ENCODE peak calls at places on chromosomes 2 and 18, in four cellular contexts. One of them, this sample, is unnamed.

GRCh38 chr2:160278101-160278888 is 78.2 kb upstream of the ITGB6 start:
- DNase-seq in K562: no peak
- DNase-seq in HEK293T: no peak
- DNase-seq in WTC11: no peak
- DNase-seq in this sample: no peak

GRCh38 chr2:26768759-26769500 is 4.8 kb downstream of the SLC35F6 start:
- DNase-seq in WTC11: no peak
- DNase-seq in K562: peak; percentile 86
- DNase-seq in HEK293T: no peak
- DNase-seq in this sample: no peak

GRCh38 chr2:65017335-65017734 is 28.1 kb downstream of the SLC1A4 start:
- DNase-seq in HEK293T: no peak
- DNase-seq in WTC11: no peak
- DNase-seq in K562: peak; percentile 22
- DNase-seq in this sample: no peak

GRCh38 chr18:12251311-12251710 is 2.9 kb upstream of the CIDEA start:
- DNase-seq in K562: no peak
- DNase-seq in WTC11: no peak
- DNase-seq in HEK293T: no peak
- DNase-seq in this sample: no peak

GRCh38 chr2:239444626-239445625 is 44.1 kb upstream of the HDAC4 start:
- DNase-seq in WTC11: no peak
- DNase-seq in HEK293T: no peak
- DNase-seq in K562: no peak
- DNase-seq in this sample: peak; percentile 94

GRCh38 chr2:179348921-179349320 is 84.3 kb upstream of the SESTD1 start:
- DNase-seq in K562: no peak
- DNase-seq in HEK293T: no peak
- DNase-seq in WTC11: no peak
- DNase-seq in this sample: no peak

GRCh38 chr2:38142627-38143026 is 66.7 kb upstream of the CYP1B1 start:
- DNase-seq in WTC11: no peak
- DNase-seq in HEK293T: no peak
- DNase-seq in K562: no peak
- DNase-seq in this sample: no peak

GRCh38 chr2:27952070-27952469 is 61.5 kb downstream of the BABAM2 start:
- DNase-seq in WTC11: no peak
- DNase-seq in HEK293T: no peak
- DNase-seq in K562: no peak
- DNase-seq in this sample: no peak

GRCh38 chr2:99682280-99683060 is 192.7 kb upstream of the REV1 start:
- DNase-seq in K562: no peak
- DNase-seq in WTC11: no peak
- DNase-seq in HEK293T: no peak
- DNase-seq in this sample: no peak

GRCh38 chr2:212228651-212229253 is 309.9 kb downstream of the ERBB4 start:
- DNase-seq in WTC11: no peak
- DNase-seq in HEK293T: no peak
- DNase-seq in K562: no peak
- DNase-seq in this sample: no peak

GRCh38 chr2:182144780-182145170 is 159.1 kb downstream of the PPP1R1C start:
- DNase-seq in HEK293T: peak; percentile 12
- DNase-seq in WTC11: no peak
- DNase-seq in K562: no peak
- DNase-seq in this sample: no peak

GRCh38 chr2:106159867-106160785 is 34.0 kb downstream of the UXS1 start:
- DNase-seq in K562: no peak
- DNase-seq in HEK293T: no peak
- DNase-seq in WTC11: no peak
- DNase-seq in this sample: no peak

GRCh38 chr2:222470802-222471468 is 46.6 kb downstream of the SGPP2 start:
- DNase-seq in HEK293T: no peak
- DNase-seq in K562: no peak
- DNase-seq in WTC11: no peak
- DNase-seq in this sample: no peak

GRCh38 chr2:15359716-15360531 is 201.2 kb downstream of the NBAS start:
- DNase-seq in HEK293T: no peak
- DNase-seq in K562: no peak
- DNase-seq in WTC11: no peak
- DNase-seq in this sample: peak; percentile 80

GRCh38 chr18:68489018-68489792 is 225.7 kb downstream of the TMX3 start:
- DNase-seq in HEK293T: no peak
- DNase-seq in WTC11: peak; percentile 24
- DNase-seq in K562: no peak
- DNase-seq in this sample: no peak

GRCh38 chr2:96158554-96158940 is 13.3 kb upstream of the DUSP2 start:
- DNase-seq in WTC11: no peak
- DNase-seq in HEK293T: no peak
- DNase-seq in K562: no peak
- DNase-seq in this sample: no peak

GRCh38 chr2:238094438-238095022 is 5.6 kb upstream of the ESPNL start:
- DNase-seq in WTC11: no peak
- DNase-seq in K562: no peak
- DNase-seq in HEK293T: no peak
- DNase-seq in this sample: no peak

GRCh38 chr2:240933966-240934700 is 28.0 kb downstream of the CROCC2 start:
- DNase-seq in K562: no peak
- DNase-seq in WTC11: peak; percentile 9
- DNase-seq in HEK293T: no peak
- DNase-seq in this sample: no peak

GRCh38 chr2:241017228-241017940 is 19.0 kb downstream of the SNED1 start:
- DNase-seq in HEK293T: no peak
- DNase-seq in WTC11: no peak
- DNase-seq in K562: no peak
- DNase-seq in this sample: no peak

GRCh38 chr18:47771922-47772321 is 158.5 kb downstream of the SMAD2 start:
- DNase-seq in K562: no peak
- DNase-seq in WTC11: no peak
- DNase-seq in HEK293T: no peak
- DNase-seq in this sample: no peak

GRCh38 chr2:88471083-88471942 is 18.8 kb upstream of the FOXI3 start:
- DNase-seq in K562: no peak
- DNase-seq in HEK293T: no peak
- DNase-seq in WTC11: no peak
- DNase-seq in this sample: no peak

GRCh38 chr2:75246441-75247167 is 47.3 kb upstream of the TACR1 start:
- DNase-seq in HEK293T: no peak
- DNase-seq in K562: no peak
- DNase-seq in WTC11: no peak
- DNase-seq in this sample: no peak

GRCh38 chr2:190261851-190262250 is 57.8 kb downstream of the HIBCH start:
- DNase-seq in HEK293T: no peak
- DNase-seq in WTC11: no peak
- DNase-seq in K562: peak; percentile 9
- DNase-seq in this sample: no peak

GRCh38 chr18:13570856-13571495 is 155.4 kb downstream of the FAM210A start:
- DNase-seq in HEK293T: no peak
- DNase-seq in WTC11: no peak
- DNase-seq in K562: no peak
- DNase-seq in this sample: no peak

GRCh38 chr2:1070601-1071000 is 120.0 kb downstream of the SNTG2 start:
- DNase-seq in K562: no peak
- DNase-seq in WTC11: no peak
- DNase-seq in HEK293T: peak; percentile 20
- DNase-seq in this sample: no peak

GRCh38 chr2:202418511-202418910 is 42.4 kb downstream of the BMPR2 start:
- DNase-seq in WTC11: no peak
- DNase-seq in HEK293T: no peak
- DNase-seq in K562: no peak
- DNase-seq in this sample: no peak

GRCh38 chr2:53969285-53970094 is 1.3 kb downstream of the PSME4 start:
- DNase-seq in HEK293T: peak; percentile 20
- DNase-seq in WTC11: no peak
- DNase-seq in K562: peak; percentile 57
- DNase-seq in this sample: peak; percentile 95

GRCh38 chr2:5981241-5982055 is 289.3 kb downstream of the SOX11 start:
- DNase-seq in WTC11: no peak
- DNase-seq in HEK293T: no peak
- DNase-seq in K562: no peak
- DNase-seq in this sample: no peak

GRCh38 chr2:207819839-207820784 is 50.4 kb upstream of the FZD5 start:
- DNase-seq in WTC11: no peak
- DNase-seq in HEK293T: no peak
- DNase-seq in K562: no peak
- DNase-seq in this sample: peak; percentile 97

GRCh38 chr2:233225230-233226068 is 26.0 kb upstream of the ATG16L1 start:
- DNase-seq in HEK293T: no peak
- DNase-seq in WTC11: no peak
- DNase-seq in K562: peak; percentile 37
- DNase-seq in this sample: no peak

DNA sequence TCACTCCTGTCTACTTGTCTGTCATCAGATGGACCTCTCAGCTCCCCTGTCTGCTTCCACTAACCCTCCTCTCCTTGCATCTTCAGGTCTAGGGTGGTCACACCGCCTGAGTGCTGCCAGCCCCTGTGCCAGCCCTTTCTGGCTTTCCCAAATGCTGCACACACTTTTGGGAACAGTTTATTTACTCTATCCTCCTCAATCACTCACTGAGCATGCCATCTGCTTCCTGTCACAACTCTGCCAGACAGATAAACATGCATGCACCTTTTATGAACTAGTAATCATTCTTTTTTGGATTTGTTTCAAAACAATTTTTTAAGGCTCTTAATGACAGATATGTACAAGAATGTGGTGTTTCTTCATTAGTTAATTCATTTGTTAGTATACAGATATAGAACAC is 56.3 kb upstream of the CCDC195 start:
- DNase-seq in HEK293T: no peak
- DNase-seq in K562: no peak
- DNase-seq in WTC11: no peak
- DNase-seq in this sample: no peak
- TF ChIP-seq ELF4 in HEK293T: no peak
- TF ChIP-seq ELF4 in K562: no peak
- TF ChIP-seq ELF4 in WTC11: no peak
- TF ChIP-seq ELF4 in this sample: no peak

GRCh38 chr2:47521666-47522285 is 118.8 kb downstream of the MSH2 start:
- DNase-seq in K562: no peak
- DNase-seq in HEK293T: no peak
- DNase-seq in WTC11: no peak
- DNase-seq in this sample: no peak

GRCh38 chr2:47519147-47519537 is 116.2 kb downstream of the MSH2 start:
- DNase-seq in HEK293T: no peak
- DNase-seq in K562: no peak
- DNase-seq in WTC11: no peak
- DNase-seq in this sample: no peak

GRCh38 chr2:47519604-47520301 is 116.8 kb downstream of the MSH2 start:
- DNase-seq in WTC11: no peak
- DNase-seq in HEK293T: no peak
- DNase-seq in K562: no peak
- DNase-seq in this sample: no peak

GRCh38 chr2:47520302-47520630 is 117.3 kb downstream of the MSH2 start:
- DNase-seq in HEK293T: no peak
- DNase-seq in K562: no peak
- DNase-seq in WTC11: no peak
- DNase-seq in this sample: no peak

DNA sequence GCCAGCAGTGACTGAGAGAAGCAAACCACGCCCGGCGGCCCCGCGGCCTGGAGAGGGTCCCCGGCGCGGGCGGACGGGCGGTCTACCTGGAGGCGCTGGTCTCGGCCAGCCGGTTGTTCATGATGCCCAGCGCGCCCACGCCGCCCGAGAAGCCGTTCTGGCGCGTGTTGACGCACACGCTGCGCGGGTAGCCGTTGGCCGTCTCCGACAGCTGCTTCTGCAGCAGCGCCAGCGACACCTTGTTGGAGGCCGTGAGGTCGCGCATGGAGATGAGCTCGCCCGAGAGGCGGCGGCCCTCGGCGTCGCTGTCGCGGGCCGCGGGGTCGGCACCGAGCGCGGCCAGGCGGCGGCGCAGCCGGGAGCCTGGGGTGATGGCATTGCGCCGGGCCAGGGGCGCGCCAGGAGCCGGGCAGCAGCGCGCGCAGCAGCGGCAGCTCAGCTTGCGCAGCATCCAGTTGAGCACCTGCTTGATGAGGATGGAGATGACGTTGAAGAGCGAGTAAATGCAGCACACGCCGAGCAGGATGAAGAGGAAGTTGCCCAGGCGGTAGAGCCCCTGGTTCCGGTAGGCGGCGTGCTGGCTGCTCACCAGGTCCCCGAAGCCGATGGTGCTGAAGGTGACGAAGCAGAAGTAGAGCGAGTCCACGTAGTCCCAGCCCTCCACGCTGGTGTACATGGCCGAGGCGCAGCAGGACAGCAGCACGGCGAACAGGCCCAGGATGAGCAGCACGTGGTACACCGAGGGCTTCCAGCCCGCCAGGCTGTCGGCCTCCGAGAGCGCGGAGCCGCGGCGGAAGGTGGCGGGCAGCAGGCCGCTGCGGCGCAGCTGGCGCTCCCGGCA is 118.1 kb downstream of the MSH2 start:
- DNase-seq in WTC11: peak; percentile 62
- DNase-seq in K562: no peak
- DNase-seq in HEK293T: no peak
- DNase-seq in this sample: no peak
- TF ChIP-seq ELF4 in WTC11: no peak
- TF ChIP-seq ELF4 in K562: no peak
- TF ChIP-seq ELF4 in HEK293T: no peak
- TF ChIP-seq ELF4 in this sample: no peak

GRCh38 chr2:3207091-3207491 is 170.5 kb downstream of the EIPR1 start:
- DNase-seq in K562: no peak
- DNase-seq in WTC11: no peak
- DNase-seq in HEK293T: no peak
- DNase-seq in this sample: no peak
- TF ChIP-seq ELF4 in K562: no peak
- TF ChIP-seq ELF4 in WTC11: no peak
- TF ChIP-seq ELF4 in HEK293T: no peak
- TF ChIP-seq ELF4 in this sample: no peak

GRCh38 chr18:37565985-37566478 is 434 bp upstream of the CELF4 start:
- DNase-seq in WTC11: peak; percentile 67
- DNase-seq in K562: no peak
- DNase-seq in HEK293T: peak; percentile 93
- DNase-seq in this sample: no peak
- TF ChIP-seq ELF4 in WTC11: no peak
- TF ChIP-seq ELF4 in K562: no peak
- TF ChIP-seq ELF4 in HEK293T: no peak
- TF ChIP-seq ELF4 in this sample: no peak

GRCh38 chr18:50142441-50143120 is 52.4 kb downstream of the MYO5B start:
- DNase-seq in K562: no peak
- DNase-seq in HEK293T: no peak
- DNase-seq in WTC11: no peak
- DNase-seq in this sample: no peak

GRCh38 chr18:50143891-50144290 is 51.1 kb downstream of the MYO5B start:
- DNase-seq in HEK293T: no peak
- DNase-seq in WTC11: no peak
- DNase-seq in K562: no peak
- DNase-seq in this sample: peak; percentile 34

GRCh38 chr18:50143295-50143694 is 51.7 kb downstream of the MYO5B start:
- DNase-seq in WTC11: no peak
- DNase-seq in K562: no peak
- DNase-seq in HEK293T: no peak
- DNase-seq in this sample: no peak

DNA sequence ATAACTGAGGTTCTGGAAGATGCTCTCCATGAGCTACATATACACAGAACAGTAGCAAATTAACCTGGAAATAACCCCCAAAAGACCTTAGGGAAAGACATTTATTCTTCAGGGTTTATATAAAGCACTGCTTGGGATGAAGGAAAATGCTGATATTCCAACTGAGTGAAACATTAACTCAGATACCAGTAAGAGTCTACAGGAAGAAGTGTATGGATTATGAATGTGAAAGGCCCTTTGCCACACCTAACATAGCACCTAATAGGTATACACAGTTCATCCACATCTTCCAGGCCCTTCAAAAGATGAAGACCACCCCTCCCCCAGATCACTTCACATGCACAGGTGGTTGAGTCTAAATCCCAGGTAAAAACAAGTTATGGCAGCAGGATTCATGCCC is 50.4 kb downstream of the MYO5B start:
- DNase-seq in HEK293T: no peak
- DNase-seq in K562: no peak
- DNase-seq in WTC11: no peak
- DNase-seq in this sample: no peak
- TF ChIP-seq ELF4 in HEK293T: no peak
- TF ChIP-seq ELF4 in K562: no peak
- TF ChIP-seq ELF4 in WTC11: no peak
- TF ChIP-seq ELF4 in this sample: no peak